ENCODE peak calls at places on chromosomes 12 and 14, in four cellular contexts. Z, W, G and E are unnamed samples.

GRCh38 chr14:24816929-24817637 is 183.1 kb upstream of the GZMB start:
- DNase-seq in W (no peak), Z (no peak), G (no peak), E (no peak)

GRCh38 chr12:122080149-122081107 is 1.9 kb downstream of the MLXIP start:
- DNase-seq in G (no peak), Z (peak; percentile 40), W (peak; percentile 94), E (peak; percentile 92)

GRCh38 chr12:22924391-22924790 is 299.4 kb downstream of the ETNK1 start:
- DNase-seq in W (no peak), Z (no peak), G (no peak), E (no peak)

GRCh38 chr14:90609376-90609775 is 206.9 kb downstream of the TTC7B start:
- DNase-seq in W (no peak), Z (no peak), G (no peak), E (no peak)

GRCh38 chr14:100049220-100049619 is 16.0 kb upstream of the EVL start:
- DNase-seq in G (no peak), Z (no peak), W (peak; percentile 86), E (peak; percentile 74)

GRCh38 chr14:100104523-100105300 is 39.5 kb downstream of the EVL start:
- DNase-seq in G (no peak), Z (no peak), W (peak; percentile 47), E (peak; percentile 80)

GRCh38 chr12:131250951-131251315 is 297.2 kb downstream of the ADGRD1 start:
- DNase-seq in Z (no peak), G (no peak), W (no peak), E (no peak)

GRCh38 chr14:90406384-90406798 is 9.6 kb downstream of the CALM1 start:
- DNase-seq in Z (no peak), G (no peak), W (no peak), E (no peak)

GRCh38 chr12:24356189-24356708 is 406.8 kb upstream of the SOX5 start:
- DNase-seq in Z (no peak), W (no peak), G (no peak), E (no peak)

GRCh38 chr14:51828017-51828797 is 32.2 kb upstream of the GNG2 start:
- DNase-seq in Z (peak; percentile 31), G (peak; percentile 60), W (peak; percentile 61), E (no peak)

GRCh38 chr14:99891900-99892299 is 98.7 kb downstream of the EML1 start:
- DNase-seq in Z (no peak), G (peak; percentile 28), W (no peak), E (no peak)

GRCh38 chr14:86038401-86038985 is 508.5 kb downstream of the FLRT2 start:
- DNase-seq in W (peak; percentile 65), G (no peak), Z (peak; percentile 41), E (peak; percentile 58)

GRCh38 chr12:116009805-116010204 is 267.7 kb downstream of the MED13L start:
- DNase-seq in Z (peak; percentile 34), W (peak; percentile 14), G (no peak), E (no peak)

GRCh38 chr12:107404981-107405380 is 280.6 kb upstream of the PWP1 start:
- DNase-seq in W (peak; percentile 29), G (no peak), Z (peak; percentile 82), E (peak; percentile 18)

GRCh38 chr14:24816011-24816928 is 182.3 kb upstream of the GZMB start:
- DNase-seq in G (peak; percentile 57), Z (peak; percentile 41), W (peak; percentile 34), E (peak; percentile 55)

GRCh38 chr12:131282292-131283080 is 328.8 kb downstream of the ADGRD1 start:
- DNase-seq in Z (no peak), G (no peak), W (no peak), E (no peak)

GRCh38 chr14:38286481-38286880 is 30.6 kb upstream of the CLEC14A start:
- DNase-seq in G (no peak), W (no peak), Z (no peak), E (peak; percentile 41)

GRCh38 chr12:53365245-53365904 is 14.6 kb upstream of the SP1 start:
- DNase-seq in G (no peak), Z (no peak), W (peak; percentile 76), E (peak; percentile 56)

GRCh38 chr14:69574266-69574953 is at the start of gene CCDC177:
- DNase-seq in Z (peak; percentile 68), W (peak; percentile 52), G (no peak), E (peak; percentile 39)

GRCh38 chr12:2302711-2303255 is 250.0 kb downstream of the CACNA1C start:
- DNase-seq in G (no peak), Z (no peak), W (no peak), E (no peak)

GRCh38 chr14:23215421-23215820 is 22.3 kb upstream of the RNF212B start:
- DNase-seq in G (no peak), W (no peak), Z (no peak), E (no peak)

GRCh38 chr14:68684466-68685418 is 108.1 kb downstream of the ZFP36L1 start:
- DNase-seq in W (no peak), Z (no peak), G (no peak), E (no peak)

GRCh38 chr12:4140607-4141301 is 132.8 kb upstream of the CCND2 start:
- DNase-seq in G (no peak), W (no peak), Z (no peak), E (no peak)

GRCh38 chr12:1591029-1591428 is 3.4 kb downstream of the FBXL14 start:
- DNase-seq in Z (peak; percentile 40), G (no peak), W (peak; percentile 73), E (peak; percentile 55)

GRCh38 chr14:33464563-33464962 is 486.3 kb downstream of the EGLN3 start:
- DNase-seq in Z (no peak), W (no peak), G (no peak), E (no peak)

GRCh38 chr12:110931315-110931728 is 10.9 kb upstream of the MYL2 start:
- DNase-seq in G (no peak), W (no peak), Z (no peak), E (no peak)

GRCh38 chr12:92495108-92495507 is 207.7 kb upstream of the PLEKHG7 start:
- DNase-seq in G (no peak), Z (no peak), W (no peak), E (no peak)

GRCh38 chr14:78316058-78316457 is 145.9 kb downstream of the NRXN3 start:
- DNase-seq in Z (no peak), G (no peak), W (no peak), E (no peak)

GRCh38 chr14:28163261-28163660 is 603.3 kb upstream of the FOXG1 start:
- DNase-seq in W (no peak), Z (no peak), G (no peak), E (no peak)

GRCh38 chr12:12399161-12399560 is 42.3 kb downstream of the BORCS5 start:
- DNase-seq in Z (no peak), G (no peak), W (no peak), E (no peak)

GRCh38 chr12:95738024-95738611 is 52.4 kb downstream of the NTN4 start:
- DNase-seq in W (no peak), Z (no peak), G (no peak), E (no peak)

GRCh38 chr14:101008196-101008595 is 104.7 kb upstream of the RTL1 start:
- DNase-seq in Z (no peak), W (no peak), G (no peak), E (no peak)

GRCh38 chr12:111170559-111170958 is 198.3 kb downstream of the PHETA1 start:
- DNase-seq in G (no peak), W (no peak), Z (no peak), E (no peak)

GRCh38 chr12:79615596-79616560 is 74.9 kb downstream of the PAWR start:
- DNase-seq in G (no peak), Z (no peak), W (no peak), E (no peak)

GRCh38 chr12:86228656-86229055 is 27.5 kb downstream of the MGAT4C start:
- DNase-seq in W (no peak), Z (no peak), G (no peak), E (no peak)

GRCh38 chr12:86230516-86231146 is 25.6 kb downstream of the MGAT4C start:
- DNase-seq in W (peak; percentile 50), Z (peak; percentile 11), G (peak; percentile 9), E (peak; percentile 38)

GRCh38 chr12:86226481-86226880 is 29.7 kb downstream of the MGAT4C start:
- DNase-seq in W (no peak), G (no peak), Z (no peak), E (no peak)

GRCh38 chr12:86233126-86233525 is 23.1 kb downstream of the MGAT4C start:
- DNase-seq in W (no peak), Z (no peak), G (no peak), E (peak; percentile 3)

DNA sequence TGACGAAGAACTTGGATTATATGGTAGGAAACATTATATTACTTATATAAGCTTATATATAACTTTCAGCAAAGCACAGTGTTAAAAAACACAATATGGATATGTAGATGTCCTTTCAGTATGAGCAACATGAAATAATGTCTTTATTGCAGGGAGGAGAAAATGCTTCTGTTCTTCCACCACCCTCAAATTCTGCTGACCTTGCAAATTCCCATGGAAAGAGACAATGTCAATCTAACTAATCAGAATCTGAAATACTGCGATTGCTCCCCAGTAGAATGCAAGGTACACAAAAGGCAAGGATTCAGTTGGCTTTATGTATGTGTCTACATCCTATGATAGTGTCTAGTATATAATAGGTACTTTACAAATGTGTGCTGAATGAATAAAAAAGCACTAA is 26.4 kb downstream of the MGAT4C start:
- DNase-seq in W (no peak), G (no peak), Z (no peak), E (no peak)
- H3K4me3 ChIP-seq in W (no peak overlapping the region), G (no peak overlapping the region), Z (no peak overlapping the region), E (no peak overlapping the region)

GRCh38 chr14:74864193-74864592 is 11.8 kb downstream of the PROX2 start:
- DNase-seq in W (no peak), Z (no peak), G (no peak), E (no peak)
- TF ChIP-seq CTCF in W (no peak), Z (no peak), G (no peak), E (no peak)

DNA sequence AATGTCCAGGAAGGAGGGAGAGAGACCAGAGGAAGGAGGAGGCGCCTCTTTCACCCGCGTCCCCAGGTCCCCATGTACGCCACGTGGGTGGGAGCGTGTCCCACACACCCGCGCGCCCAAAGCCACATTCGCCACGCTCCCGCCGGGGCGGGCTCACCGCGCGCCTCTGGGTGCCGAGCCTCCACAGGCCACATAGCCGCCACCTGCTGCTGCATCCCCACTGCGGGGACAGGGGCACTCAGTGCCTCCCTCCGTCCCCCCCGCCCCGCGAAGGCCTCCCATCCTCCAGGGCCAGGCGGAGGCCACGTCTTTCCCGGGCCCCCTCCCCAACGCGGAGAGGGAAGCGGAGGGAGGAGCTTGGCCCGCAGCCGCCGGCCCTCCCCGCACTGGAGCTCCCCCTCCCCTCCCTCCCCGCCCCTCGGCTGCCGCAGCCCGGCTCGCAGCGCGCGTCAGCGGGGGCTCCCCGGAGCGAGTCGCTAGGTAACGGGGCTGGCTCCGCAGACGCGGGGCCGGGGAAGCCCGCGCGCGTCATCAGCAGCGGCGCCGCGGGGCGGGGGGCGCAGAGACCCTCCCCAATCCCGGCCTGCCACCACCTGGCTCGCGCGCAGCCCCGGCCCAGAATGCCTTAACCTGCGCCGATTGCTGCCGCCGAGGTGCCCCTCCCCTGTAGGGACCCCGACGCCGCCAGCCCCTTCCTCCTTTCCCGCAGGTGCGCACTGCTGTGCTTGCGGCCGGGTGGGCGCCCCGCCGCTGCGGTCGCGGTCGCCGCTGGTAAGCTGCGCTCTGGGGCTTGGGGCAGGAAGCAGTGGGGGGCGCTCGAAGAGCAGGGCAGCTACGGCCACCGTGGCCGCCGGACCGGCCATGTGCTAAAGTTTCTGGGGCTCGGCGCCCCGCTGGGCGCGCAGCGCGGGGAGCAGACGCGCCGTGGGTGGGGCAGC is 532 bp upstream of the TUNAR start:
- DNase-seq in W (no peak), G (no peak), Z (no peak), E (no peak)
- H3K4me3 ChIP-seq in W (no peak overlapping the region), G (peak overlapping the region; percentile 32), Z (no peak overlapping the region), E (no peak overlapping the region)

GRCh38 chr12:32446306-32447119 is 47.2 kb downstream of the FGD4 start:
- DNase-seq in W (no peak), Z (no peak), G (no peak), E (no peak)
- TF ChIP-seq CTCF in W (no peak), Z (no peak), G (no peak), E (no peak)